ENCODE peak calls at places on chromosomes 1 and 21, in four cellular contexts. One of them, this sample, is unnamed.

GRCh38 chr1:167599839-167600581 is 30.0 kb upstream of the RCSD1 start:
- DNase-seq in GM13977: peak; percentile 62
- DNase-seq in foreskin fibroblast: peak; percentile 63
- DNase-seq in left lung: no peak
- DNase-seq in this sample: peak; percentile 66

GRCh38 chr1:53070621-53071020 is 8.6 kb downstream of the PODN start:
- DNase-seq in foreskin fibroblast: no peak
- DNase-seq in GM13977: no peak
- DNase-seq in left lung: peak; percentile 79
- DNase-seq in this sample: no peak

GRCh38 chr21:37829043-37829442 is 87.2 kb downstream of the KCNJ6 start:
- DNase-seq in GM13977: no peak
- DNase-seq in foreskin fibroblast: no peak
- DNase-seq in left lung: peak; percentile 64
- DNase-seq in this sample: no peak

GRCh38 chr1:9371391-9371935 is 78.8 kb downstream of the SPSB1 start:
- DNase-seq in left lung: no peak
- DNase-seq in foreskin fibroblast: peak; percentile 55
- DNase-seq in GM13977: no peak
- DNase-seq in this sample: no peak

GRCh38 chr1:97999320-97999719 is 78.5 kb upstream of the DPYD start:
- DNase-seq in foreskin fibroblast: peak; percentile 84
- DNase-seq in GM13977: no peak
- DNase-seq in left lung: no peak
- DNase-seq in this sample: no peak

GRCh38 chr1:239736479-239736878 is 350.1 kb downstream of the CHRM3 start:
- DNase-seq in left lung: no peak
- DNase-seq in foreskin fibroblast: no peak
- DNase-seq in GM13977: no peak
- DNase-seq in this sample: no peak

GRCh38 chr1:32431736-32432400 is 33.0 kb upstream of the ZBTB8B start:
- DNase-seq in GM13977: peak; percentile 71
- DNase-seq in foreskin fibroblast: no peak
- DNase-seq in left lung: no peak
- DNase-seq in this sample: no peak

GRCh38 chr1:95974586-95974985 is 740.6 kb downstream of the RWDD3 start:
- DNase-seq in GM13977: no peak
- DNase-seq in foreskin fibroblast: peak; percentile 64
- DNase-seq in left lung: no peak
- DNase-seq in this sample: no peak

GRCh38 chr1:218330043-218330623 is 15.0 kb upstream of the TGFB2 start:
- DNase-seq in left lung: no peak
- DNase-seq in GM13977: peak; percentile 52
- DNase-seq in foreskin fibroblast: peak; percentile 70
- DNase-seq in this sample: no peak

GRCh38 chr1:167797005-167797404 is 75.2 kb downstream of the MPZL1 start:
- DNase-seq in GM13977: no peak
- DNase-seq in left lung: no peak
- DNase-seq in foreskin fibroblast: peak; percentile 98
- DNase-seq in this sample: peak; percentile 26

GRCh38 chr1:18407166-18408045 is 73.3 kb upstream of the KLHDC7A start:
- DNase-seq in foreskin fibroblast: no peak
- DNase-seq in GM13977: no peak
- DNase-seq in left lung: no peak
- DNase-seq in this sample: no peak

GRCh38 chr1:19367584-19368041 is 55.5 kb downstream of the SLC66A1 start:
- DNase-seq in foreskin fibroblast: no peak
- DNase-seq in GM13977: no peak
- DNase-seq in left lung: no peak
- DNase-seq in this sample: no peak

GRCh38 chr1:213419369-213420030 is 368.5 kb downstream of the RPS6KC1 start:
- DNase-seq in foreskin fibroblast: no peak
- DNase-seq in GM13977: no peak
- DNase-seq in left lung: no peak
- DNase-seq in this sample: no peak

GRCh38 chr1:8889925-8890785 is 11.7 kb upstream of the ENO1 start:
- DNase-seq in foreskin fibroblast: peak; percentile 96
- DNase-seq in GM13977: no peak
- DNase-seq in left lung: peak; percentile 85
- DNase-seq in this sample: no peak

GRCh38 chr1:245881767-245882391 is 625.2 kb downstream of the SMYD3 start:
- DNase-seq in foreskin fibroblast: no peak
- DNase-seq in GM13977: no peak
- DNase-seq in left lung: no peak
- DNase-seq in this sample: no peak

GRCh38 chr1:208639382-208639781 is 395.2 kb upstream of the PLXNA2 start:
- DNase-seq in left lung: no peak
- DNase-seq in GM13977: no peak
- DNase-seq in foreskin fibroblast: no peak
- DNase-seq in this sample: no peak

GRCh38 chr1:1196431-1197187 is 9.8 kb downstream of the TNFRSF18 start:
- DNase-seq in left lung: peak; percentile 53
- DNase-seq in foreskin fibroblast: no peak
- DNase-seq in GM13977: no peak
- DNase-seq in this sample: no peak

GRCh38 chr1:32893198-32894018 is 7.1 kb downstream of the HPCA start:
- DNase-seq in left lung: peak; percentile 82
- DNase-seq in GM13977: no peak
- DNase-seq in foreskin fibroblast: peak; percentile 45
- DNase-seq in this sample: peak; percentile 42

GRCh38 chr1:78147031-78147430 is 101.3 kb downstream of the GIPC2 start:
- DNase-seq in GM13977: no peak
- DNase-seq in left lung: no peak
- DNase-seq in foreskin fibroblast: no peak
- DNase-seq in this sample: no peak

GRCh38 chr1:195584870-195585624 is 1023.2 kb downstream of the KCNT2 start:
- DNase-seq in foreskin fibroblast: peak; percentile 67
- DNase-seq in GM13977: no peak
- DNase-seq in left lung: no peak
- DNase-seq in this sample: no peak

GRCh38 chr1:54577612-54578011 is 29.6 kb downstream of the ACOT11 start:
- DNase-seq in left lung: peak; percentile 90
- DNase-seq in GM13977: no peak
- DNase-seq in foreskin fibroblast: peak; percentile 43
- DNase-seq in this sample: no peak

GRCh38 chr1:162609306-162609705 is 23.0 kb upstream of the DDR2 start:
- DNase-seq in left lung: no peak
- DNase-seq in GM13977: no peak
- DNase-seq in foreskin fibroblast: no peak
- DNase-seq in this sample: no peak

GRCh38 chr1:15146142-15146541 is 7.4 kb upstream of the TMEM51 start:
- DNase-seq in GM13977: no peak
- DNase-seq in left lung: no peak
- DNase-seq in foreskin fibroblast: no peak
- DNase-seq in this sample: no peak

GRCh38 chr1:15145327-15145726 is 8.2 kb upstream of the TMEM51 start:
- DNase-seq in GM13977: no peak
- DNase-seq in left lung: no peak
- DNase-seq in foreskin fibroblast: no peak
- DNase-seq in this sample: no peak

GRCh38 chr1:15137807-15138206 is 15.7 kb upstream of the TMEM51 start:
- DNase-seq in left lung: peak; percentile 53
- DNase-seq in GM13977: no peak
- DNase-seq in foreskin fibroblast: no peak
- DNase-seq in this sample: no peak

GRCh38 chr1:15139654-15140350 is 13.7 kb upstream of the TMEM51 start:
- DNase-seq in GM13977: no peak
- DNase-seq in left lung: peak; percentile 51
- DNase-seq in foreskin fibroblast: no peak
- DNase-seq in this sample: no peak

DNA sequence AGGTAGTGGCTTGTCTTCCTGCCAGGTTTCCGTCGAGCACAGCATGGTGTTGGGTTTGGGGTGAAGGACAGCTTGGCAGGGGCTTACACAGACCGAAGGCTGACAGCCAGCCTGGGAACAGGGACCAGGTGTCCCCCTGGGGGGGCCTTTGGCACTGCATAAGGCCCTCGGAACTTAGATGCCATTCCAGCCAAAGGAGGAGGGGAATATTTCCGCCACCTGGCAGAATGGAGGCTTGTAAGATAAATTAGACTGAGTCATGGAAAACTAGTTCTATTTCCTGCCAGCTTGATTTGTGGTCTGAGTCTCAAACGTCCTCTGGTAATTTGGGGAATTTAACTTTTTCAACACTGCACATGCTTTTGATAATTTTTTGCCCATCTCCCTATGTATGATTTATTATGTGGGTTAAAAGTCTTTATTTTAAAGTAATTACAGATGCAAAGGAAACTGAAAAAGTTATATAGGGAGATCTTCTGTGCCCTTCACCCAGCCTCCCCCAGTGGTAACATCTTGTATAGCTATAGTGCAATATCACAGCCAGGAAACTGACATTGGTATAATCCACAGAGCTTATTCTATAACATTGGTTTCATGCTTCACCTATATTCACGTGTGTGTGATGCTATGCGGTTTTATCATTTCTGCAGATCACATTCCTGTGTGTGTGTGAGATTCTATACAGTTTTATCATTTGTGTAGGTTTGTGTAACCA is 11.5 kb upstream of the TMEM51 start:
- DNase-seq in foreskin fibroblast: no peak
- DNase-seq in GM13977: no peak
- DNase-seq in left lung: no peak
- DNase-seq in this sample: no peak
- TF ChIP-seq CTCF in foreskin fibroblast: no peak
- TF ChIP-seq CTCF in GM13977: no peak
- TF ChIP-seq CTCF in left lung: no peak
- TF ChIP-seq CTCF in this sample: no peak

DNA sequence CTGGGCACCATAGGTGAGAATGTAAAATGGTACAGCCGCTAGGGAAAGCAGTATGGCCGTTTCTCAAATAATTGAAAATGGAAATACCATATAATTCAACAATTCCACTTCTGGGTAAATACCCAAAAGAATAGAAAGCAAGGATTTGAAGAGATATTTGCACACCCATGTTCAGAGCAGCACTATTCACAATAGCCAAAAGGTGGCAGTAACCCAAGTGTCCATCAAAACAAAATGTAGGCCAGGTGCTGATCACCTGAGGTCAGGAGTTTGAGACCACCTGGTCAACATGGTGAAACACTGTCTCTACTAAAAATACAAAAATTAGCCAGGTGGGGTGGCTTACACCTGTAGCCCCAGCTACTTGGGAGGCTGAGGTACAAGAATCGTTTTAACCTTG is 62.1 kb downstream of the OLIG1 start:
- DNase-seq in GM13977: no peak
- DNase-seq in foreskin fibroblast: no peak
- DNase-seq in left lung: no peak
- DNase-seq in this sample: no peak
- TF ChIP-seq CTCF in GM13977: peak; percentile 39
- TF ChIP-seq CTCF in foreskin fibroblast: no peak
- TF ChIP-seq CTCF in left lung: no peak
- TF ChIP-seq CTCF in this sample: peak; percentile 42

GRCh38 chr1:180211156-180211859 is 18.8 kb upstream of the LHX4 start:
- DNase-seq in GM13977: no peak
- DNase-seq in left lung: no peak
- DNase-seq in foreskin fibroblast: no peak
- DNase-seq in this sample: no peak

GRCh38 chr1:180215856-180216625 is 14.0 kb upstream of the LHX4 start:
- DNase-seq in foreskin fibroblast: no peak
- DNase-seq in left lung: no peak
- DNase-seq in GM13977: no peak
- DNase-seq in this sample: no peak

GRCh38 chr1:180211860-180212229 is 18.2 kb upstream of the LHX4 start:
- DNase-seq in left lung: no peak
- DNase-seq in GM13977: no peak
- DNase-seq in foreskin fibroblast: peak; percentile 65
- DNase-seq in this sample: no peak

GRCh38 chr1:180217021-180217420 is 13.0 kb upstream of the LHX4 start:
- DNase-seq in left lung: no peak
- DNase-seq in GM13977: no peak
- DNase-seq in foreskin fibroblast: no peak
- DNase-seq in this sample: no peak

DNA sequence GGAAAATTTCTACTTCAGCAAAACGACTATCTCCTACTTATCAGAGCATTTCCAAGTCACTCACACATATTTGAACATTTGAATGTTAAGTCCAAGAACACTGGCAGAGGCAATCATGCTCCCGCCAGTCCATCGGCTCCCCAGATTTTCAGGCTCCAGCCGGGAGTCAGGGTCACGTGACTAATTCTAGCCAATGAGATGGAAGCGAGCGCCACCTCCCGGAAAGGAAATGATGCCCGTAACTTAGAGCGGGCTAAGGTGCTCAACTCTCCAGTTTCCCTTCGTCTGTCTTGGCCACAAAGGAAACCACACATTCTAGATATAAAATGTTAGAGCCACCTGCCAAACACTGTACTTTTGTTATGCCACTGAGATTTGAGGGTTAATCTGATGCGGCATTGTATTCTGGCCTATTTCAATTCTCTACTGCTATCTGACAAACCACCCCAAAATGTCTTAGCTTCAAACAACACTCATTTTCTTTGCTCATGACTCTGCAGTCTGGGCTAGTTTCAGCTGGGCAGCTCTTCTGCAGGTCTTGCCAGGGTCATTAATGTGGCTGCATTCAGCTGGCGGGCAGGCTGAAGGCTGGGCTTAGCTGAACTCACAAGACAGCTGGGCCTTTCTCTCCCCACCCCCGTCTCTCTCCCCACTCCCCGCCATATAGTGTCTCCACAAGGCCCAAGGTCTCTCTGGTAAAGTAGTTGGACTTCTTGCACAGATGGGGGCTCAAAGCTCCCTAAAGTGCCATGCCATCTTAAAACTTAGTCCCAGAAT is 16.5 kb upstream of the LHX4 start:
- DNase-seq in foreskin fibroblast: peak; percentile 30
- DNase-seq in GM13977: peak; percentile 72
- DNase-seq in left lung: no peak
- DNase-seq in this sample: peak; percentile 72
- TF ChIP-seq CTCF in foreskin fibroblast: no peak
- TF ChIP-seq CTCF in GM13977: no peak
- TF ChIP-seq CTCF in left lung: no peak
- TF ChIP-seq CTCF in this sample: peak; percentile 40

DNA sequence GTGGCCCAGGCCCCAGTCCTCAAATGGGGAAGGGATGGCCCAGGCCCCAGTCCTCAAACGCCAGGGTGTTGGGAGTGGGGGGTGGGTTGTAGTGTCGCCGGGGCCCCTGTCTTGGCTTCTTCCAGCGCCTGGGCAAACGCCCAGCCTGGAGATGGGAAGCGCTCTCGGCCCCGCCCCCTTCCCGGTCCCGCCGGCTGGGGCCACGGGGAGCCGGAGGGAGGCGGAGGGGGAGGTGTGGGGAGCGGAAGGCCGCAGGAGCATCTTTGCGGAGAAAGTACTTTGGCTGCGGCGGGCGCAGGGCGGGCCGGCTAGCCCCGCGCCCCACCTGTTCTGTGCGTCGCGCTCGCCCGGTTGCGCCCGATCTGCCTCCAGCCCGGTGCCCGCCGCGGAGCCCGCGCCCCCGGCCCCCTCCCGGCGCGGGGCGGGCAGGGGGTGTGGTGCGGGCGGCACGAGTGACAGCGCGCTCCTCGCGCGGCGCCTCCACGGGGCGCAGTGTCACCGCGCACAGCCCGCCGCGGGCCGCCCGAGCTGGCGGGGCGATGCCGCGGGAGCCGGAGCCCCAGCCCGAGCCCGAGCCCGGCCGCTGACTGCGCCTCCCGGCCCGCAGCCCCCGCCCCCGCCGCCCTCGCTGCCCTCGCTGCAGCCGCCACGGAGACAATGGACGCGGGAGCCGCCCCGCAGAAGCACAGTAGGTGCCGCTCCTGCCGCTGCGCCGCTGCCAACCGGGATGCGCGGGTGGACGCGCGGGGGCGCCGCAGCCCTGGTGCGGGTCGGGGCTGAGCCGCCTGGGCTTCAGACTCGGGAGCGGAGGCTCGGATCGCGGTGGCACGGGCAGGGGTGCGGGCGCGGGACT is 31.1 kb upstream of the PEX10 start:
- DNase-seq in GM13977: no peak
- DNase-seq in left lung: no peak
- DNase-seq in foreskin fibroblast: peak; percentile 71
- DNase-seq in this sample: peak; percentile 35
- TF ChIP-seq CTCF in GM13977: no peak
- TF ChIP-seq CTCF in left lung: no peak
- TF ChIP-seq CTCF in foreskin fibroblast: peak; percentile 9
- TF ChIP-seq CTCF in this sample: no peak

This sample was measured in activated CD8-positive, alpha-beta T cell treated with anti-CD3 and anti-CD28 coated beads for 36 hours.